ENCODE peak calls at places on chromosomes 7 and 10, in ten cellular contexts. J is aorta; R is stimulated activated naive CD8-positive, alpha-beta T cell treated with anti-CD3 and anti-CD28 coated beads, Interleukin-15, amount 100 ng/mL, for 72 hours; N is left lung; K is activated T-cell treated with anti-CD3 and anti-CD28 coated beads, Interleukin-2, amount 50 U/mL, for 72 hours; A is upper lobe of right lung; H is lower lobe of right lung; U is PC-3; P is omental fat pad; D is thoracic aorta. S is an unnamed sample.

GRCh38 chr7:84904561-84904960 is 282.3 kb downstream of the SEMA3D start:
- ATAC-seq in J (no peak), R (no peak), N (no peak), K (no peak), A (no peak), H (no peak), U (peak), P (no peak), D (no peak), S (no peak)

GRCh38 chr7:44922351-44922694 is 37.0 kb upstream of the PURB start:
- ATAC-seq in J (no peak), R (peak), N (peak), K (peak), A (no peak), H (no peak), U (peak), P (no peak), D (no peak), S (peak)

GRCh38 chr7:103446046-103446520 is at the start of gene SLC26A5:
- ATAC-seq in J (peak), R (peak), N (peak), K (peak), A (peak), H (peak), U (peak), P (no peak), D (no peak), S (peak)

GRCh38 chr7:112630565-112630964 is 149.8 kb downstream of the LSMEM1 start:
- ATAC-seq in J (no peak), R (no peak), N (no peak), K (no peak), A (no peak), H (no peak), U (peak), P (no peak), D (no peak), S (no peak)

GRCh38 chr7:19333706-19334105 is 188.5 kb upstream of the FERD3L start:
- ATAC-seq in J (no peak), R (no peak), N (no peak), K (no peak), A (no peak), H (no peak), U (no peak), P (no peak), D (no peak), S (no peak)

GRCh38 chr7:101248276-101248675 is 3.4 kb upstream of the FIS1 start:
- ATAC-seq in J (no peak), R (no peak), N (no peak), K (no peak), A (no peak), H (no peak), U (no peak), P (no peak), D (no peak), S (no peak)

GRCh38 chr7:103597606-103598005 is 151.6 kb upstream of the SLC26A5 start:
- ATAC-seq in J (no peak), R (no peak), N (no peak), K (no peak), A (no peak), H (no peak), U (no peak), P (no peak), D (no peak), S (no peak)

GRCh38 chr7:144691240-144691639 is 144.6 kb downstream of the TPK1 start:
- ATAC-seq in J (no peak), R (no peak), N (no peak), K (no peak), A (no peak), H (no peak), U (no peak), P (no peak), D (no peak), S (no peak)

GRCh38 chr10:122497241-122497640 is 35.9 kb downstream of the HTRA1 start:
- ATAC-seq in J (no peak), R (no peak), N (no peak), K (no peak), A (no peak), H (no peak), U (no peak), P (no peak), D (no peak), S (no peak)

GRCh38 chr7:2287742-2288141 is 26.5 kb downstream of the SNX8 start:
- ATAC-seq in J (no peak), R (no peak), N (no peak), K (no peak), A (no peak), H (no peak), U (no peak), P (no peak), D (no peak), S (no peak)

GRCh38 chr10:6667679-6668270 is 87.7 kb upstream of the PRKCQ start:
- ATAC-seq in J (no peak), R (peak), N (peak), K (no peak), A (peak), H (peak), U (peak), P (no peak), D (no peak), S (peak)

GRCh38 chr7:523436-524336 is 4.0 kb upstream of the PDGFA start:
- ATAC-seq in J (no peak), R (no peak), N (no peak), K (no peak), A (no peak), H (no peak), U (no peak), P (no peak), D (no peak), S (no peak)